ENCODE peak calls at places on chromosomes 4 and X, in seven cellular contexts. Y is transverse colon; T is GM04504; J is HTR-8/SVneo; Q is naive B cell; C is H7; N is naive thymus-derived CD8-positive, alpha-beta T cell. D is an unnamed sample.

GRCh38 chr4:102640669-102641068 is 120.1 kb downstream of the MANBA start:
- DNase-seq in C (no peak), Q (no peak), T (no peak), Y (no peak), N (no peak), J (peak; percentile 23), D (no peak)

GRCh38 chr4:156476359-156476758 is 495.2 kb downstream of the PDGFC start:
- DNase-seq in Y (no peak), N (no peak), Q (no peak), C (no peak), T (peak; percentile 90), J (peak; percentile 71), D (no peak)

GRCh38 chrX:154375156-154375504 is 696 bp upstream of the FLNA start:
- DNase-seq in C (no peak), N (no peak), Y (no peak), Q (no peak), J (no peak), T (no peak), D (no peak)

GRCh38 chr4:6549445-6549844 is 25.5 kb upstream of the MAN2B2 start:
- DNase-seq in Y (no peak), C (peak; percentile 67), Q (no peak), J (no peak), N (no peak), T (no peak), D (no peak)

GRCh38 chr4:27318740-27319139 is 458.1 kb downstream of the STIM2 start:
- DNase-seq in C (peak; percentile 47), Q (no peak), J (no peak), N (no peak), Y (peak; percentile 47), T (peak; percentile 8), D (peak; percentile 60)

GRCh38 chr4:55838356-55838755 is 15.1 kb upstream of the EXOC1 start:
- DNase-seq in Y (no peak), C (no peak), J (no peak), N (no peak), T (no peak), Q (no peak), D (no peak)

GRCh38 chr4:140807491-140808257 is 51.5 kb upstream of the TBC1D9 start:
- DNase-seq in Q (peak; percentile 70), C (no peak), T (no peak), N (no peak), Y (no peak), J (no peak), D (no peak)

GRCh38 chr4:127251423-127251822 is 381.3 kb upstream of the INTU start:
- DNase-seq in J (peak; percentile 27), T (peak; percentile 28), C (no peak), N (no peak), Y (no peak), Q (no peak), D (no peak)

GRCh38 chr4:6731301-6731641 is 15.3 kb downstream of the BLOC1S4 start:
- DNase-seq in C (no peak), N (no peak), T (no peak), Y (no peak), Q (no peak), J (no peak), D (no peak)

GRCh38 chrX:101383679-101384078 is 2.3 kb downstream of the BTK start:
- DNase-seq in N (no peak), T (no peak), Y (peak; percentile 26), Q (peak; percentile 42), J (no peak), C (no peak), D (no peak)

GRCh38 chr4:138301536-138301935 is 59.4 kb upstream of the SLC7A11 start:
- DNase-seq in J (peak; percentile 2), N (no peak), T (no peak), Y (no peak), Q (no peak), C (no peak), D (no peak)

D was measured in colonic mucosa.